ENCODE peak calls at places on chromosomes 5 and 9, in ten cellular contexts. U is IMR-90; P is psoas muscle; Q is gastrocnemius medialis; V is pancreas; Y is Caco-2; G is keratinocyte; O is colonic mucosa; S is CD8-positive, alpha-beta memory T cell; T is aorta. X is an unnamed sample. For H3K36me3 and H3K4me1, the result is how much of the 10 kb centered on the place peaks cover.

GRCh38 chr9:22401671-22402070 is 45.0 kb upstream of the DMRTA1 start:
- DNase-seq in Q (no peak), P (no peak), Y (no peak), G (no peak), V (no peak), O (no peak), U (no peak), S (no peak), T (no peak), X (no peak)

GRCh38 chr5:82277613-82277986 is 554 bp downstream of the RPS23 start:
- DNase-seq in T (no peak), U (no peak), Y (no peak), P (no peak), Q (no peak), V (no peak), O (no peak), G (no peak), S (no peak), X (no peak)

GRCh38 chr9:138042640-138043039 is 165.1 kb downstream of the CACNA1B start:
- DNase-seq in Y (no peak), O (no peak), T (no peak), P (no peak), G (no peak), S (no peak), V (no peak), Q (no peak), U (no peak), X (peak)

GRCh38 chr5:76074487-76074886 is 8.7 kb upstream of the SV2C start:
- DNase-seq in V (no peak), U (no peak), T (no peak), P (no peak), G (no peak), O (peak), Y (peak), S (no peak), Q (no peak), X (no peak)

GRCh38 chr9:127520941-127521918 is 69.9 kb downstream of the LRSAM1 start:
- DNase-seq in U (peak), S (no peak), G (no peak), T (peak), P (no peak), Q (no peak), O (no peak), V (no peak), Y (no peak), X (peak)

GRCh38 chr9:27162045-27162444 is 53.0 kb downstream of the TEK start:
- DNase-seq in Q (no peak), U (peak), S (no peak), T (no peak), G (no peak), P (no peak), O (no peak), Y (no peak), V (no peak), X (no peak)

GRCh38 chr5:113059232-113059805 is 82.7 kb downstream of the DCP2 start:
- DNase-seq in U (peak), S (no peak), T (no peak), V (no peak), Y (no peak), G (no peak), P (peak), Q (no peak), O (no peak), X (no peak)

GRCh38 chr9:3708751-3709150 is 182.9 kb upstream of the RFX3 start:
- DNase-seq in G (no peak), V (no peak), Q (no peak), P (no peak), Y (no peak), S (no peak), U (peak), T (no peak), O (no peak), X (no peak)

GRCh38 chr5:39198080-39198479 is 21.3 kb downstream of the FYB1 start:
- DNase-seq in U (no peak), Y (peak), G (no peak), Q (no peak), S (no peak), P (no peak), O (no peak), V (no peak), T (no peak), X (peak)

GRCh38 chr5:107388111-107388861 is 282.5 kb downstream of the EFNA5 start:
- DNase-seq in S (no peak), U (peak), T (no peak), P (no peak), G (peak), V (no peak), O (no peak), Y (peak), Q (no peak), X (peak)

GRCh38 chr5:140261403-140262171 is 41.3 kb downstream of the PFDN1 start:
- DNase-seq in U (peak), O (peak), P (peak), S (no peak), G (no peak), V (no peak), T (no peak), Y (peak), Q (peak), X (peak)

GRCh38 chr5:43039468-43040286 is 442 bp downstream of the ANXA2R start:
- DNase-seq in U (peak), V (peak), G (no peak), Y (peak), O (peak), T (peak), Q (peak), S (peak), P (peak), X (peak)

GRCh38 chr5:133247881-133248642 is 196.2 kb downstream of the HSPA4 start:
- DNase-seq in T (no peak), Q (peak), S (no peak), P (peak), U (peak), G (no peak), Y (peak), V (no peak), O (peak), X (peak)

GRCh38 chr9:99057665-99058625 is 47.0 kb upstream of the TGFBR1 start:
- DNase-seq in O (peak), V (no peak), T (no peak), U (peak), Q (no peak), G (no peak), S (peak), Y (no peak), P (no peak), X (peak)

GRCh38 chr5:74738406-74738805 is 28.5 kb downstream of the GFM2 start:
- DNase-seq in S (no peak), Q (no peak), P (no peak), U (peak), Y (no peak), V (no peak), T (no peak), O (no peak), G (no peak), X (no peak)

GRCh38 chr5:181234455-181235306 is 9.0 kb downstream of the RACK1 start:
- DNase-seq in V (no peak), T (no peak), S (no peak), G (no peak), O (no peak), U (no peak), Y (no peak), P (no peak), Q (no peak), X (peak)

GRCh38 chr9:71760901-71761300 is 7.4 kb downstream of the CEMIP2 start:
- DNase-seq in G (no peak), Y (no peak), O (peak), Q (no peak), U (no peak), T (no peak), V (no peak), P (peak), S (no peak), X (no peak)

GRCh38 chr9:72882117-72882775 is 70.6 kb downstream of the ALDH1A1 start:
- DNase-seq in P (peak), O (peak), G (no peak), S (no peak), Q (peak), V (no peak), T (peak), U (no peak), Y (no peak), X (no peak)

GRCh38 chr5:66072031-66072430 is 72.1 kb upstream of the SREK1 start:
- DNase-seq in V (no peak), S (no peak), P (no peak), Q (no peak), T (no peak), U (peak), Y (no peak), O (no peak), G (no peak), X (no peak)

GRCh38 chr5:126339215-126339805 is 83.9 kb upstream of the GRAMD2B start:
- DNase-seq in U (peak), P (no peak), V (no peak), Y (peak), G (no peak), Q (peak), S (peak), O (peak), T (no peak), X (peak)

GRCh38 chr5:178213748-178214151 is 9.4 kb downstream of the HNRNPAB start:
- DNase-seq in V (no peak), Q (no peak), U (no peak), T (no peak), O (peak), Y (no peak), S (no peak), P (no peak), G (no peak), X (no peak)

GRCh38 chr5:112848116-112848811 is 12.8 kb upstream of the SRP19 start:
- DNase-seq in P (no peak), S (peak), V (no peak), Q (no peak), U (peak), G (peak), Y (peak), O (no peak), T (no peak), X (no peak)

GRCh38 chr5:14357441-14357840 is 214.3 kb downstream of the TRIO start:
- DNase-seq in U (no peak), O (no peak), S (no peak), G (no peak), P (no peak), Y (no peak), V (no peak), T (no peak), Q (no peak), X (no peak)

GRCh38 chr9:72858089-72858912 is 94.6 kb downstream of the ALDH1A1 start:
- DNase-seq in G (no peak), O (no peak), T (no peak), V (no peak), S (no peak), U (no peak), Q (no peak), Y (peak), P (peak), X (no peak)

GRCh38 chr9:125343518-125344284 is 82.1 kb downstream of the GAPVD1 start:
- DNase-seq in S (no peak), O (no peak), Y (no peak), V (no peak), U (peak), G (no peak), P (no peak), T (no peak), Q (no peak), X (no peak)

GRCh38 chr5:102289251-102289899 is 6.7 kb downstream of the SLCO4C1 start:
- DNase-seq in Y (no peak), P (no peak), S (no peak), G (no peak), U (no peak), Q (no peak), V (no peak), T (no peak), O (no peak), X (no peak)

GRCh38 chr5:103036601-103037000 is 83.3 kb downstream of the GIN1 start:
- DNase-seq in G (no peak), P (no peak), O (no peak), Y (no peak), T (no peak), Q (no peak), V (no peak), S (no peak), U (no peak), X (no peak)

GRCh38 chr9:115032300-115032699 is 85.7 kb downstream of the TNC start:
- DNase-seq in U (no peak), S (no peak), Q (no peak), Y (no peak), P (no peak), V (no peak), G (no peak), T (no peak), O (no peak), X (no peak)

GRCh38 chr5:80668016-80668969 is 13.5 kb upstream of the DHFR start:
- DNase-seq in U (no peak), S (no peak), G (peak), Y (no peak), T (no peak), O (no peak), V (no peak), Q (no peak), P (no peak), X (no peak)

GRCh38 chr5:123700624-123701023 is 188.6 kb downstream of the CSNK1G3 start:
- DNase-seq in G (peak), V (no peak), Y (peak), S (no peak), Q (no peak), O (no peak), P (no peak), T (no peak), U (peak), X (peak)

GRCh38 chr5:157487358-157487757 is 27.3 kb downstream of the NIPAL4 start:
- DNase-seq in U (no peak), P (no peak), S (no peak), Q (no peak), V (no peak), T (no peak), G (no peak), Y (no peak), O (no peak), X (no peak)

DNA sequence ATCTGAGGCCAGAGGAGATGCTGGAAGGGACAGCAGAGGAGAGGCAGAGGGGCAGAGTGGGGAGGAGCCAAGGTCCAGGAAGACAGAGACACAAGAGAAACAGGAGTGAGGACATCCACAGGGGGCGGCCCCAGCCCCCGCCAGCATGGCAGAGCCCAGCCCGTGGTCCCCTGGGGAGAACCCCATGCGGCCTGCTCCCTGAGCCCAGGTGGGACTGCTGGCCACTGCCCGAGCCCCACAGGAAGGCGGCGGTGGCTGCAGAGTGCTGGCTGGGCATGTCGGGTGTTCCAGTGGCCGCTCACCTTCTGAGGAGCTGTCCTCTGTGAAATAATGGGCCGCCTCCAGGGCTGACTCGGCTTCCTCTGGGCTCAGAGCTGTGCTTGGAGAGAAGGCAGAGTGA is 8.9 kb upstream of the MRNIP start:
- DNase-seq in G (no peak), O (no peak), Y (no peak), U (no peak), V (peak), P (no peak), T (peak), Q (no peak), S (no peak), X (no peak)
- H3K36me3 ChIP-seq in G (under half), O (under half), Y (under half), U (half or more), V (under half), P (under half), T (under half), Q (half or more), S (under half), X (half or more)

GRCh38 chr9:6905850-6906375 is 148.1 kb downstream of the KDM4C start:
- DNase-seq in Q (no peak), U (no peak), O (no peak), S (no peak), V (no peak), T (no peak), Y (no peak), P (no peak), G (no peak), X (no peak)

GRCh38 chr9:6909186-6909585 is 151.4 kb downstream of the KDM4C start:
- DNase-seq in T (no peak), G (no peak), S (no peak), Y (no peak), V (no peak), Q (no peak), P (no peak), O (no peak), U (no peak), X (no peak)

GRCh38 chr9:6910032-6910431 is 152.3 kb downstream of the KDM4C start:
- DNase-seq in P (no peak), G (no peak), Y (no peak), O (no peak), U (peak), Q (no peak), T (no peak), V (no peak), S (no peak), X (no peak)

GRCh38 chr9:6910497-6910896 is 152.7 kb downstream of the KDM4C start:
- DNase-seq in G (no peak), V (no peak), S (no peak), Q (no peak), O (no peak), T (no peak), U (no peak), Y (no peak), P (no peak), X (no peak)

DNA sequence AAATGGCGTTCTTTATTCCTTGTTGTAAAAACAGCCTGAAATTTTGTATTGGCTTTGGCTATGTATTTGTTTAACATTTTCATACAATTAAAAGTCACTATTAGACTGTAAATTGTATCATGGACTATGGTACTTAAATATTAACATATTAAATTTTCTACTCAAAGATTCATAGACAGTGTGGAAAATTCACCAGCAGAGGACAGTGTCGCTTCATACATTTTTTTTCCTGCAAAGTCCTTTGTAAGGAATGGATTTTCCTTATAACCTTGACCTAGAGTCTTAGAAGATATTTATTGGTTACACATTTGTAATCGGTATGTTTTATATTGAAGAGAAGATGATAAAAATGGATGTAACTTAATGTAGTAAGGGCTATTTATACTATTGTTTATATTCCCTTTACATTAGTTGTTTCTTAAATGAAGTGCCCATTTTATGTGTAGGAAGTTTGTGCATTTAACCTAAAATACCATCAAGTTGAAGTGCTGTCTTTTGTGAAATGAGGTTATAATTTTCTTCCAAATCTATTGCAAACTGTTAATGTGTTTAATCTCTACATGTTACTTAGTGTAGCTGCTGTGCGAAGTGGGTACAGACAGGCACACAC is 150.1 kb downstream of the KDM4C start:
- DNase-seq in U (peak), Q (no peak), V (no peak), P (no peak), S (no peak), G (no peak), T (no peak), O (no peak), Y (peak), X (no peak)
- H3K4me1 ChIP-seq in U (under half), Q (under half), V (under half), P (under half), S (under half), G (under half), T (under half), O (under half), Y (under half), X (under half)

GRCh38 chr5:169749295-169749694 is 112.2 kb downstream of the DOCK2 start:
- DNase-seq in V (no peak), S (no peak), T (no peak), Y (no peak), G (no peak), P (no peak), Q (no peak), U (no peak), O (no peak), X (no peak)

GRCh38 chr5:169748189-169748588 is 111.1 kb downstream of the DOCK2 start:
- DNase-seq in G (no peak), V (no peak), U (no peak), Q (no peak), P (no peak), S (no peak), Y (no peak), T (no peak), O (no peak), X (no peak)

GRCh38 chr5:169744336-169744735 is 107.3 kb downstream of the DOCK2 start:
- DNase-seq in Y (no peak), G (no peak), T (no peak), P (no peak), Q (no peak), O (no peak), V (no peak), U (no peak), S (no peak), X (no peak)

GRCh38 chr5:169745441-169746146 is 108.5 kb downstream of the DOCK2 start:
- DNase-seq in U (peak), O (no peak), V (no peak), S (no peak), Q (no peak), G (no peak), Y (no peak), T (no peak), P (no peak), X (peak)

DNA sequence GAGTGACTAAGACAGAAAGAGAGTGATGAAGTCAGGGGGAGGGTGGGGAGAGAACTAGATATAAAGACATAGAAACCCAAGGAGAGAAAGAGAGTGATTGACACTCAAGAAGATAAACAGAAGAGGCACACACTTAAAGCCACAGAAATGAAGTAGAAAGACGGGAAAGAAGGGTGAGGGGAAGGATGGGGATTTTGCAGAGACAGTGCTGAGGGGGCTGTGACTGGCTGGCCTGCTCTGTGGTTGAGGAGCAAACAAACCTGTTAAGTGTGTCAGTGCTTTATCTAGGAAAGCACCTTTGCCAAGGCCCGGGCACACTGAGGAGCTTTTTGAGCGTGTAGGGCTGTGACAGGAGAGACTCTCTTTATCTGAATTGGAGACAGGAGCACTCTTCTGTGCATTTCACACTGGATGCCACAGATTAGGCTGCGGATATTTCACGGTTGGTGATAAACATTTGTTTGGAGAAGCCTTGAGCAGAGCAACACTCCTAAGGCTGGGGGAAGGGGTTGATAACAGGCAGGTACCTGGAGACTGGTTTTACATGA is 109.1 kb downstream of the DOCK2 start:
- DNase-seq in O (no peak), V (no peak), G (no peak), T (no peak), P (no peak), Q (no peak), U (no peak), Y (no peak), S (no peak), X (no peak)
- H3K36me3 ChIP-seq in O (under half), V (under half), G (under half), T (under half), P (under half), Q (under half), U (under half), Y (under half), S (half or more), X (under half)

GRCh38 chr5:79235578-79236363 is at the start of gene JMY:
- DNase-seq in O (peak), U (peak), V (peak), G (no peak), Y (peak), S (peak), P (peak), Q (peak), T (peak), X (peak)

GRCh38 chr5:79236970-79237734 is 1.2 kb downstream of the JMY start:
- DNase-seq in P (peak), S (peak), O (peak), V (peak), Y (peak), Q (peak), T (no peak), G (no peak), U (peak), X (peak)

GRCh38 chr5:79237735-79238560 is 2.0 kb downstream of the JMY start:
- DNase-seq in Y (no peak), U (no peak), Q (no peak), P (no peak), G (no peak), T (no peak), S (no peak), O (no peak), V (no peak), X (peak)

GRCh38 chr5:79235222-79235577 is 731 bp upstream of the JMY start:
- DNase-seq in Y (peak), T (no peak), G (no peak), V (no peak), O (no peak), Q (no peak), P (no peak), S (no peak), U (peak), X (no peak)

GRCh38 chr5:79236364-79236969 is 536 bp downstream of the JMY start:
- DNase-seq in Y (peak), O (peak), V (peak), S (no peak), Q (no peak), T (peak), P (no peak), G (no peak), U (peak), X (no peak)
- H3K4me1 ChIP-seq in Y (under half), O (under half), V (under half), S (under half), Q (under half), T (under half), P (under half), G (under half), U (under half), X (under half)

X was measured in SJSA1.